ENCODE peak calls at places on chromosomes 6 and 20, in seven cellular contexts. V, B, D, C, Q, F and R are unnamed samples.

GRCh38 chr6:169722362-169723199 is 1.7 kb downstream of the PHF10 start:
- DNase-seq in V (peak), B (peak), D (peak), C (peak), Q (peak), F (peak), R (no peak)

GRCh38 chr20:41185013-41185757 is 47.8 kb downstream of the PLCG1 start:
- DNase-seq in V (no peak), B (no peak), D (no peak), C (no peak), Q (peak), F (no peak), R (peak)

GRCh38 chr6:7085911-7086310 is 21.9 kb upstream of the RREB1 start:
- DNase-seq in V (no peak), B (peak), D (peak), C (no peak), Q (peak), F (no peak), R (peak)

GRCh38 chr20:53872081-53872541 is 198.3 kb downstream of the BCAS1 start:
- DNase-seq in V (no peak), B (peak), D (no peak), C (no peak), Q (no peak), F (no peak), R (no peak)

GRCh38 chr6:373773-374724 is 17.5 kb upstream of the IRF4 start:
- DNase-seq in V (no peak), B (no peak), D (no peak), C (no peak), Q (no peak), F (no peak), R (no peak)

GRCh38 chr6:98847767-98848538 is 13.6 kb downstream of the POU3F2 start:
- DNase-seq in V (no peak), B (no peak), D (no peak), C (no peak), Q (no peak), F (peak), R (no peak)

GRCh38 chr6:91167846-91168245 is 581.0 kb upstream of the MAP3K7 start:
- DNase-seq in V (no peak), B (no peak), D (no peak), C (no peak), Q (no peak), F (no peak), R (no peak)

GRCh38 chr20:3735768-3736167 is 3.3 kb downstream of the HSPA12B start:
- DNase-seq in V (no peak), B (no peak), D (no peak), C (no peak), Q (no peak), F (no peak), R (no peak)

GRCh38 chr6:109383438-109383940 is 1.2 kb upstream of the CD164 start:
- DNase-seq in V (no peak), B (no peak), D (no peak), C (no peak), Q (no peak), F (no peak), R (no peak)

GRCh38 chr6:161496941-161497340 is 223.1 kb upstream of the AGPAT4 start:
- DNase-seq in V (no peak), B (no peak), D (no peak), C (no peak), Q (no peak), F (no peak), R (no peak)

GRCh38 chr20:4961746-4962145 is 39.6 kb downstream of the SLC23A2 start:
- DNase-seq in V (peak), B (peak), D (no peak), C (peak), Q (no peak), F (no peak), R (no peak)
- H3K27ac ChIP-seq in V (no peak), B (peak), D (no peak), C (peak), Q (no peak), F (no peak), R (no peak)

GRCh38 chr6:131910219-131910589 is 41.0 kb downstream of the CCN2 start:
- DNase-seq in V (no peak), B (no peak), D (no peak), C (no peak), Q (no peak), F (no peak), R (no peak)
- TF ChIP-seq CTCF in V (no peak), B (no peak), D (peak), C (no peak), Q (no peak), F (no peak), R (no peak)

GRCh38 chr20:57445774-57446173 is 54.6 kb downstream of the RBM38 start:
- DNase-seq in V (no peak), B (no peak), D (no peak), C (no peak), Q (no peak), F (no peak), R (no peak)
- H3K27ac ChIP-seq in V (no peak), B (no peak), D (no peak), C (no peak), Q (peak), F (no peak), R (peak)

GRCh38 chr20:11438412-11438811 is 479.3 kb upstream of the BTBD3 start:
- DNase-seq in V (no peak), B (no peak), D (no peak), C (no peak), Q (no peak), F (no peak), R (no peak)
- TF ChIP-seq CTCF in V (no peak), B (no peak), D (no peak), C (no peak), Q (no peak), F (no peak), R (no peak)

GRCh38 chr6:127343753-127344659 is 597 bp upstream of the ECHDC1 start:
- DNase-seq in V (peak), B (peak), D (peak), C (peak), Q (no peak), F (peak), R (no peak)

GRCh38 chr6:127342946-127343752 is at the start of gene ECHDC1:
- DNase-seq in V (peak), B (peak), D (peak), C (peak), Q (peak), F (peak), R (peak)

GRCh38 chr6:127340171-127340570 is 3.2 kb downstream of the ECHDC1 start:
- DNase-seq in V (no peak), B (no peak), D (no peak), C (no peak), Q (no peak), F (no peak), R (no peak)

GRCh38 chr6:127342296-127342945 is 988 bp downstream of the ECHDC1 start:
- DNase-seq in V (peak), B (peak), D (peak), C (no peak), Q (no peak), F (peak), R (no peak)

GRCh38 chr6:127341471-127342202 is 1.8 kb downstream of the ECHDC1 start:
- DNase-seq in V (no peak), B (no peak), D (no peak), C (no peak), Q (no peak), F (no peak), R (no peak)
- H3K27ac ChIP-seq in V (peak), B (no peak), D (peak), C (no peak), Q (no peak), F (no peak), R (no peak)

GRCh38 chr20:16671753-16672152 is 58.1 kb upstream of the SNRPB2 start:
- DNase-seq in V (no peak), B (no peak), D (no peak), C (no peak), Q (no peak), F (no peak), R (no peak)

GRCh38 chr20:16664031-16664430 is 65.8 kb upstream of the SNRPB2 start:
- DNase-seq in V (no peak), B (no peak), D (no peak), C (no peak), Q (no peak), F (no peak), R (no peak)

GRCh38 chr20:16661738-16662137 is 68.1 kb upstream of the SNRPB2 start:
- DNase-seq in V (no peak), B (peak), D (no peak), C (no peak), Q (peak), F (no peak), R (peak)

GRCh38 chr20:16662462-16662861 is 67.4 kb upstream of the SNRPB2 start:
- DNase-seq in V (no peak), B (no peak), D (no peak), C (no peak), Q (no peak), F (no peak), R (no peak)

DNA sequence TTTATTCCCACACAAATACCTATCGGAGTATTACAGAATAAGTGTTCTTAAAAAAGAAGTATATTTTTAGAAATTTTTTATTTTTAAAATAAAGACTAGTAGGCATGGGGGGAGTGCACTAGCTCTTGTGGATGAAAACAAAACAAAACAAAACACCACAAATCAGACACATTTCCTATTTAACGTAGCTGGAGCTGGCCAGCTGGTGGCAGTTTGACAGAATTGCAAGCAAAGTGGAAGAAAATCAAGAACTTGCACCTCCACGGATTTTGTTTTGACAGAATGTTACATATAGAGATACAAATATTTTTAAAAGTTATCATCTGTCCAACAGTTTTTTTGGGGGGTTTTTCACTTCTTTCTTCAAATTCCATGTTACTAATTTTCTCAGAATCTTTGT is 63.6 kb upstream of the SNRPB2 start:
- DNase-seq in V (no peak), B (no peak), D (no peak), C (no peak), Q (no peak), F (no peak), R (no peak)
- TF ChIP-seq CTCF in V (peak), B (no peak), D (no peak), C (peak), Q (no peak), F (peak), R (no peak)

GRCh38 chr20:57707849-57708693 is 1.7 kb downstream of the PMEPA1 start:
- DNase-seq in V (no peak), B (no peak), D (no peak), C (no peak), Q (no peak), F (no peak), R (no peak)

GRCh38 chr20:57709823-57710799 is at the start of gene PMEPA1:
- DNase-seq in V (peak), B (peak), D (peak), C (peak), Q (peak), F (peak), R (peak)

GRCh38 chr20:57708694-57709673 is 831 bp downstream of the PMEPA1 start:
- DNase-seq in V (no peak), B (no peak), D (peak), C (no peak), Q (peak), F (peak), R (no peak)

GRCh38 chr20:57705103-57705899 is 4.5 kb downstream of the PMEPA1 start:
- DNase-seq in V (no peak), B (no peak), D (no peak), C (no peak), Q (no peak), F (peak), R (no peak)

DNA sequence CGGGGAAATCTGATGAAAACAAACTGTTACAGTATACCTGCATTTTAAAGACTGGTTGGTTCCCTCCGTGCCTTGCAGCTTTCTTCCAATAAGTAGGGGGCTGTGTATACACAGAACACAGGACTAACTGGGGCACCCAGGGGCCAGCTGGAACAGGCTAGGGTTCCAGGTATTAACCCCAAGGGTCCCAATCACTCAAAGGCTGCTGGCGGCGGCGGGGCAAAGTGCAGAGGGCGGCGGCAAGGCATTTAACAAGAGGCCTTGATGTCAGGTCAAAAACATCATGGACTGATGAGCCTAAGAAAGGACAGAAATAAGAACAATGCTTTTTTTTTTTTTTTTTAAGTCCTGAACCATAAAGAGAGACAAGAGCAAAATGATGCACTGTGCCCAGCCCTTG is 2.5 kb downstream of the PMEPA1 start:
- DNase-seq in V (no peak), B (no peak), D (no peak), C (no peak), Q (no peak), F (no peak), R (no peak)
- H3K27ac ChIP-seq in V (peak), B (no peak), D (no peak), C (no peak), Q (peak), F (no peak), R (peak)

GRCh38 chr6:111943723-111944122 is 70.5 kb upstream of the FYN start:
- DNase-seq in V (no peak), B (no peak), D (no peak), C (no peak), Q (no peak), F (no peak), R (no peak)
- TF ChIP-seq CTCF in V (no peak), B (no peak), D (no peak), C (no peak), Q (no peak), F (no peak), R (no peak)